ENCODE peak calls at places on chromosome 5, in seven cellular contexts. T, U, B, G, R, C and O are unnamed samples.

GRCh38 chr5:150126921-150127265 is 28.8 kb downstream of the PDGFRB start:
- DNase-seq in C (no peak), B (no peak), U (no peak), G (no peak), T (no peak), R (no peak), O (no peak)

GRCh38 chr5:82358454-82358853 is 80.3 kb upstream of the RPS23 start:
- DNase-seq in G (no peak), U (peak; percentile 71), C (no peak), T (no peak), R (no peak), B (no peak), O (no peak)

GRCh38 chr5:150024241-150024984 is 23.9 kb downstream of the HMGXB3 start:
- DNase-seq in R (no peak), T (no peak), C (no peak), G (no peak), U (no peak), B (no peak), O (no peak)

GRCh38 chr5:90590-91547 is 1.1 kb upstream of the PLEKHG4B start:
- DNase-seq in B (no peak), G (peak; percentile 37), C (no peak), U (peak; percentile 4), R (no peak), T (no peak), O (peak; percentile 25)

GRCh38 chr5:33726422-33727165 is 165.2 kb downstream of the ADAMTS12 start:
- DNase-seq in G (no peak), U (peak; percentile 42), T (no peak), C (no peak), B (no peak), R (no peak), O (peak; percentile 24)

GRCh38 chr5:168603776-168604175 is 24.6 kb upstream of the PANK3 start:
- DNase-seq in G (no peak), C (no peak), R (no peak), U (peak; percentile 41), T (no peak), B (no peak), O (no peak)

GRCh38 chr5:3601929-3602712 is 6.5 kb downstream of the IRX1 start:
- DNase-seq in U (no peak), G (peak; percentile 19), B (no peak), R (no peak), T (no peak), C (no peak), O (no peak)

GRCh38 chr5:168706655-168707069 is 127.5 kb upstream of the PANK3 start:
- DNase-seq in U (peak; percentile 56), T (no peak), C (no peak), G (peak; percentile 79), R (peak; percentile 20), B (no peak), O (peak; percentile 39)

GRCh38 chr5:140295414-140295813 is 7.5 kb downstream of the PFDN1 start:
- DNase-seq in C (no peak), T (no peak), R (no peak), B (peak; percentile 61), G (peak; percentile 57), U (peak; percentile 98), O (peak; percentile 99)

GRCh38 chr5:24215114-24215513 is 429.7 kb downstream of the CDH10 start:
- DNase-seq in R (no peak), C (no peak), T (no peak), G (no peak), U (no peak), B (no peak), O (no peak)

GRCh38 chr5:80934751-80935150 is 25.4 kb upstream of the RASGRF2 start:
- DNase-seq in C (no peak), R (no peak), B (no peak), U (no peak), G (peak; percentile 43), T (no peak), O (no peak)

GRCh38 chr5:133738271-133738670 is 125.9 kb upstream of the FSTL4 start:
- DNase-seq in T (no peak), B (no peak), R (no peak), C (no peak), G (no peak), U (no peak), O (no peak)

GRCh38 chr5:137405393-137405792 is 93.7 kb downstream of the SPOCK1 start:
- DNase-seq in U (no peak), R (no peak), C (no peak), G (peak; percentile 4), B (no peak), T (no peak), O (no peak)

GRCh38 chr5:34742112-34742511 is 86.0 kb downstream of the RAI14 start:
- DNase-seq in B (no peak), G (no peak), T (no peak), C (no peak), R (no peak), U (no peak), O (no peak)

GRCh38 chr5:172676914-172677475 is 35.9 kb downstream of the NEURL1B start:
- DNase-seq in B (no peak), U (no peak), R (no peak), T (no peak), G (no peak), C (no peak), O (no peak)